ENCODE peak calls at places on chromosomes 7 and 10, in ten cellular contexts. F, E, S, N, R, U, J, A, M and D are unnamed samples.

GRCh38 chr7:134932707-134933370 is 53.5 kb upstream of the AGBL3 start:
- DNase-seq in F (no peak), E (peak), S (peak), N (peak), R (peak), U (no peak), J (peak), A (no peak), M (no peak), D (no peak)

GRCh38 chr10:83968052-83968451 is 171.3 kb upstream of the GHITM start:
- DNase-seq in F (no peak), E (no peak), S (no peak), N (no peak), R (no peak), U (no peak), J (no peak), A (no peak), M (no peak), D (no peak)

GRCh38 chr10:42734537-42734936 is 48.1 kb upstream of the BMS1 start:
- DNase-seq in F (no peak), E (no peak), S (no peak), N (no peak), R (no peak), U (no peak), J (no peak), A (no peak), M (no peak), D (peak)

GRCh38 chr7:121960678-121961461 is 87.9 kb downstream of the PTPRZ1 start:
- DNase-seq in F (peak), E (no peak), S (no peak), N (no peak), R (no peak), U (no peak), J (peak), A (no peak), M (no peak), D (no peak)

GRCh38 chr10:98404571-98405396 is 10.2 kb downstream of the PYROXD2 start:
- DNase-seq in F (no peak), E (no peak), S (no peak), N (no peak), R (no peak), U (no peak), J (peak), A (no peak), M (no peak), D (peak)

GRCh38 chr10:12902959-12903358 is 98.6 kb downstream of the CCDC3 start:
- DNase-seq in F (no peak), E (no peak), S (no peak), N (no peak), R (no peak), U (no peak), J (no peak), A (no peak), M (no peak), D (no peak)

GRCh38 chr10:25582961-25583360 is 351.1 kb upstream of the MYO3A start:
- DNase-seq in F (no peak), E (no peak), S (no peak), N (no peak), R (no peak), U (no peak), J (no peak), A (no peak), M (no peak), D (no peak)

GRCh38 chr7:83178796-83179195 is 16.1 kb upstream of the PCLO start:
- DNase-seq in F (no peak), E (no peak), S (no peak), N (no peak), R (no peak), U (no peak), J (no peak), A (no peak), M (no peak), D (no peak)

GRCh38 chr10:76643465-76643864 is 994.1 kb downstream of the KCNMA1 start:
- DNase-seq in F (no peak), E (peak), S (peak), N (no peak), R (peak), U (peak), J (no peak), A (no peak), M (no peak), D (no peak)

GRCh38 chr10:29948971-29949370 is 110.4 kb downstream of the JCAD start:
- DNase-seq in F (no peak), E (no peak), S (no peak), N (no peak), R (no peak), U (no peak), J (no peak), A (no peak), M (no peak), D (no peak)

GRCh38 chr10:59557642-59558041 is 152.0 kb downstream of the SLC16A9 start:
- DNase-seq in F (no peak), E (no peak), S (no peak), N (no peak), R (no peak), U (no peak), J (no peak), A (no peak), M (no peak), D (no peak)

GRCh38 chr10:69107667-69108066 is 16.3 kb upstream of the VPS26A start:
- DNase-seq in F (no peak), E (no peak), S (no peak), N (no peak), R (no peak), U (no peak), J (no peak), A (no peak), M (no peak), D (peak)

DNA sequence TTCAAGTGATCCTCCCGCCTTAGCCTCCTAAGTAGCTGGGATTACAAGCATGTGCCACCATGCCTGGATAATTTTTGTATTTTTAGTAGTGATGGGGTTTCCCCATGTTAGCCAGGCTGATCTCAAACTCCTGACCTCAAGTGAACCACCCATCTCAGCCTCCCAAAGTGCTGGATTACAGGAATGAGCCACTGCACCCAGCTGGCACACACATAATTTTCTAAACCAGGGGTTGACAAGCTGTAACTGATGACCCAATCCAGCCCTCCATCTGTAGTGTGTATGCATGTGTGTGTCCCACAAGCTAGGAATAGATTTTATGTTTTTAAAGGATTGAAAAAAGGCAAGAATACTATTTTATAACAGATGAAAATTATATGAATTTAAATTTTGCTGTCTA is 125.9 kb upstream of the INSYN2A start:
- DNase-seq in F (no peak), E (no peak), S (no peak), N (no peak), R (no peak), U (no peak), J (no peak), A (no peak), M (no peak), D (no peak)
- TF ChIP-seq POLR2A in F (no peak), E (no peak), S (no peak), N (no peak), R (no peak), U (no peak), J (no peak), A (no peak), M (no peak), D (no peak)

DNA sequence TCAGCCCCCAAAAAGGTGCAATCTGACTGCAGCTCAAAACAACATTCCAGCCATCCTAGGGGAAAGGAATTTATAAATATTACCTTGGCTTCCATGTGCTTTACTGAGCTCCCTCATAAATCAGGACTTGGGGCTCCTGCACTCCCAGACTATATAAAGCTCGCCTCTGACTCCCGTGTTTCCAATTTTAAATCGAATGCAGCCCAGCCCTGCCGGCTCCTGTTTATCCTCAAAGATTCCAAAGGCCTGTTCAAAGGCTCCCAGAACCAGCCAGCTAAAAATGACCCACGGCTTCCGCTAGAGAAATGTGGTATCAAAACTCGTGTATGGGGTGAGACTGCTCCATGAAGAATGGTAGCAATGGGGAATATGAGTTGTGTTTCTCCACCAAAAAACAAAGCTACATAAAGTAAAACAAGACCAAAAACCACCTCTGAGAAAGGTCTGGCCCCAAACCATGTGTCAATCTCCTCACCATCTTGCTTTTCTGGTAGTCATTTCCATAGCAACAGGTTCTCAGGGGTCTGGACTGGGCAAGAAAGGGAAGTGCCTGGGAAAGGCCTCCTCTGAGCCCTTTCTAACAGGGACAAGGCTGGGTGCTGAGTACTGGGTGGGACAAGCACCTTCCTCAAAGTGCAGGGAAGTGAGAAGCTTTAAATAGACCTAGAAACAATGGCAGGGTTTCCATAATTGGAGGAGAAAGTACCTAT is 5.1 kb downstream of the CALML3 start:
- DNase-seq in F (no peak), E (peak), S (no peak), N (no peak), R (peak), U (no peak), J (no peak), A (no peak), M (no peak), D (no peak)
- TF ChIP-seq POLR2A in F (no peak), E (no peak), S (no peak), N (no peak), R (no peak), U (no peak), J (no peak), A (no peak), M (no peak), D (no peak)

DNA sequence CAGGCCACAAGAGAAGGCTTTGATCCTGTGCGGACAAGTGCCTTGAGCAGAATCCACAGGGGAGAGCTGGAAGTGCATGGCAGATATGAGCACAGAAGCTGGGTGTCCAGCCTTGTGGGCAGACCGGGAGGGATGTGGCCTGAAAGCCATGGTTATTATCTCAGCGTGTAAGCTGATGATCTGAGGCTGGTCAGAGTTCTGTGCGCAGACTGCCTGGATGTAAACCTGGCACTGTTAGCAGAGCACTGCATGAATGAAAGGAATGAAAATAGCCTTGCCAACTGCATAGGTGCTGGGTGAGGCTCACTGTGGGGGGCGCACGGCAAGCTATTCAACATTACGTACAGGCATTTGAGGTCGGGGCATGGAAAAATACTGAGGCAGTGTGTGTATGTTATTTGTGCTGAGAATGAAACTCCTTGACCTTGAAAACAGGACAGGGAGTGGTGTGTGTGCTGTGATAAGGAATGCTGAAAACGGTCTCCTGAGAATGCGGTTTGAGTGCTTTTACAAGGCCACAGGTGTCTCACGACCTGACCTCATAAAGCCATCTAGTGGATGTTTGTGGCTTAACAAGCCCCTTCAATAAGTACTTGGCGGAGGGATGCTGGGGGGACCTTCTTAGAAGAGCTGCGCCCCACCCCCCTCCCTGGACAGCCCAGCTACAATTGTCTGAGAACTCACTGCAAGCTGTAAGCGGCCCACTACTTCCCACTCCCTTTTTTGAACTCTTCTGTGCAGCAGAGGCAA is 18.7 kb downstream of the AKR1C1 start:
- DNase-seq in F (peak), E (no peak), S (no peak), N (no peak), R (peak), U (peak), J (peak), A (no peak), M (peak), D (peak)
- TF ChIP-seq POLR2A in F (no peak), E (no peak), S (no peak), N (no peak), R (no peak), U (no peak), J (no peak), A (no peak), M (no peak), D (no peak)

GRCh38 chr10:73043766-73044377 is 52.8 kb downstream of the P4HA1 start:
- DNase-seq in F (no peak), E (no peak), S (no peak), N (no peak), R (no peak), U (no peak), J (no peak), A (no peak), M (no peak), D (no peak)
- TF ChIP-seq POLR2A in F (no peak), E (no peak), S (no peak), N (no peak), R (no peak), U (no peak), J (no peak), A (no peak), M (no peak), D (no peak)

DNA sequence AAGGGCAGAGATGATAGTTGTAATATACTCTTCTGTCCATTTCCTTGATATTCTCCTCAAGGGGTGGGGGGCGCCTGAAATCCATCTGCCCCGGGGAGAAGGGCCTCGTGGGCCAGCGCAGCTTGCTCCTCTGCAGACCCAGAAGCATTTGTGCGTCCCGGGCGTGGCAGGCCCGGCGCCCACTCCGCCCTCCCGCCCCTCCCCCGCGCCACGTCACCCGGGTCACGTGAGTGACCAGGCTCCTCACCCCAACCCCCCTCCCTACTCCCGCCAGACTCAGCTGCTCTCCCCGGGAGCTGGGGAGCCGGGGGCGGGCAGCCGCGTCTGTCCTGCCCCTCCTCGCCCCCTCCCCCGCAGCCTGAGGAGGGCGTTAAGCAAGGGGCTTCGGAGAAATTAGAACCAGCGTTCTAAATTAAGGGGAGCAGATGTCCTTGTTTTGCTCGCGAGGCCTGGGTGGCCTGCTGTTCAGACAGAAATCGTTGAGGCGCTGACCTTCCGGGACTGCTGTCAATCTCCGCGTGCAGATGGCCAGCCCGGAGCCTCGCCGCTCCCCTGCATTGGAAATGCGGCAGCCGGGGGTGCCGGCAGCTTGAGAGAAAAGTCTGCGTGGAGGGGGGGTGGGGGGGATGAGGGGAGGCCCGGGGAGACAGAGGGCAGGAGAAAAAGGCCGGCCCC is 102.1 kb upstream of the ZNF438 start:
- DNase-seq in F (no peak), E (peak), S (peak), N (peak), R (peak), U (peak), J (peak), A (peak), M (peak), D (peak)
- TF ChIP-seq POLR2A in F (no peak), E (peak), S (peak), N (no peak), R (no peak), U (peak), J (peak), A (peak), M (peak), D (no peak)

DNA sequence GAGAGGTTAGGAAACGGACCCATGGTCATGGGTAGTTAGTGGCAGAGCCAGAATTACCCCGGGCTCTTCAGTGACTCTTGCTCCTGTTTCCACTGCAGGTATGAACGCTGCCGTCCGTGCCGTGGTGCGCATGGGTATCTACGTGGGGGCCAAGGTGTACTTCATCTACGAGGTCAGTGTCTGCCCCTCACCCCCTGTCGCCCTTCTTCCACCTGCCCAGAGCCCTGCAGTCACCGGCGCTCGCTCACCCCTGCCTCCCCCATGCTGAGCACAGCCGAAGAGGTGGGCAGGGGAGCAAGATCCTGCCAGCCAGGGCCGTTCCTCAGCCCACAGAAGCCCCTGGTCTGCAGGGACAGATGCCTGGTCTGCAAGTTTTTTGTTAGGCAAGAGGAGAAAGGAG is 14.9 kb downstream of the PFKP start:
- DNase-seq in F (no peak), E (peak), S (no peak), N (no peak), R (no peak), U (peak), J (no peak), A (no peak), M (no peak), D (no peak)
- TF ChIP-seq POLR2A in F (no peak), E (no peak), S (no peak), N (no peak), R (no peak), U (no peak), J (no peak), A (no peak), M (no peak), D (no peak)

GRCh38 chr7:104983620-104984539 is 30.1 kb upstream of the KMT2E start:
- DNase-seq in F (peak), E (peak), S (peak), N (peak), R (peak), U (peak), J (peak), A (peak), M (peak), D (peak)
- TF ChIP-seq POLR2A in F (peak), E (peak), S (peak), N (no peak), R (peak), U (peak), J (peak), A (peak), M (peak), D (peak)